ENCODE peak calls at places on chromosomes 3 and 15, in five cellular contexts. W is progenitor cell of endocrine pancreas, N is sigmoid colon, M is right lobe of liver, L is GM13976. J is an unnamed sample.

GRCh38 chr3:78645628-78646310 is 1122.0 kb downstream of the ROBO1 start:
- DNase-seq in W (no peak), N (no peak), M (no peak), L (peak; percentile 34), J (no peak)

GRCh38 chr3:10518506-10519150 is 13.2 kb upstream of the ATP2B2 start:
- DNase-seq in W (no peak), N (peak; percentile 40), M (no peak), L (no peak), J (no peak)

GRCh38 chr15:50280271-50280670 is 14.7 kb upstream of the HDC start:
- DNase-seq in W (no peak), N (no peak), M (no peak), L (no peak), J (no peak)

GRCh38 chr3:11507719-11508118 is 136.0 kb downstream of the VGLL4 start:
- DNase-seq in W (no peak), N (no peak), M (no peak), L (no peak), J (no peak)

GRCh38 chr3:156764761-156765160 is 61.4 kb upstream of the LEKR1 start:
- DNase-seq in W (no peak), N (no peak), M (no peak), L (no peak), J (no peak)

GRCh38 chr3:167821248-167821805 is 85.8 kb downstream of the SERPINI1 start:
- DNase-seq in W (no peak), N (no peak), M (no peak), L (no peak), J (no peak)

GRCh38 chr15:70361106-70361505 is 263.4 kb upstream of the TLE3 start:
- DNase-seq in W (no peak), N (no peak), M (no peak), L (no peak), J (no peak)

GRCh38 chr15:26686547-26687187 is 86.2 kb downstream of the GABRB3 start:
- DNase-seq in W (no peak), N (no peak), M (no peak), L (no peak), J (no peak)

GRCh38 chr3:183050706-183051105 is 48.6 kb downstream of the MCCC1 start:
- DNase-seq in W (no peak), N (no peak), M (no peak), L (no peak), J (no peak)

GRCh38 chr3:107521466-107522059 is 1.2 kb upstream of the BBX start:
- DNase-seq in W (no peak), N (no peak), M (no peak), L (peak; percentile 26), J (no peak)

GRCh38 chr3:46667657-46668056 is 25.8 kb downstream of the ALS2CL start:
- DNase-seq in W (no peak), N (peak; percentile 33), M (peak; percentile 34), L (peak; percentile 9), J (no peak)

GRCh38 chr3:17213102-17213501 is 328.3 kb downstream of the PLCL2 start:
- DNase-seq in W (no peak), N (no peak), M (no peak), L (no peak), J (no peak)

GRCh38 chr15:82851331-82851850 is 42.0 kb downstream of the WHAMM start:
- DNase-seq in W (no peak), N (peak; percentile 15), M (no peak), L (no peak), J (no peak)

GRCh38 chr15:59406446-59406845 is 31.5 kb upstream of the FAM81A start:
- DNase-seq in W (no peak), N (no peak), M (no peak), L (peak; percentile 37), J (no peak)

GRCh38 chr15:68228143-68228970 is 1.2 kb downstream of the CLN6 start:
- DNase-seq in W (no peak), N (no peak), M (peak; percentile 32), L (no peak), J (no peak)

GRCh38 chr3:162978136-162978535 is 1481.5 kb downstream of the OTOL1 start:
- DNase-seq in W (no peak), N (no peak), M (no peak), L (no peak), J (no peak)

GRCh38 chr15:43484455-43484854 is 8.5 kb downstream of the TP53BP1 start:
- DNase-seq in W (no peak), N (no peak), M (no peak), L (no peak), J (no peak)

GRCh38 chr3:108500728-108501127 is 9.7 kb downstream of the MYH15 start:
- DNase-seq in W (no peak), N (no peak), M (no peak), L (no peak), J (no peak)

GRCh38 chr15:82197734-82198594 is 64.6 kb downstream of the EFL1 start:
- DNase-seq in W (peak; percentile 60), N (peak; percentile 82), M (no peak), L (peak; percentile 61), J (peak; percentile 37)

GRCh38 chr3:8458235-8458634 is 43.4 kb upstream of the LMCD1 start:
- DNase-seq in W (no peak), N (no peak), M (no peak), L (no peak), J (no peak)

GRCh38 chr15:45084163-45084562 is 29.8 kb downstream of the DUOX2 start:
- DNase-seq in W (no peak), N (no peak), M (no peak), L (no peak), J (no peak)

GRCh38 chr15:81792646-81793045 is 253.2 kb downstream of the MEX3B start:
- DNase-seq in W (no peak), N (no peak), M (no peak), L (no peak), J (no peak)

GRCh38 chr3:179882322-179882721 is 154.4 kb downstream of the PEX5L start:
- DNase-seq in W (no peak), N (no peak), M (no peak), L (peak; percentile 60), J (no peak)

GRCh38 chr3:123799544-123800351 is 84.4 kb downstream of the MYLK start:
- DNase-seq in W (no peak), N (no peak), M (peak; percentile 81), L (no peak), J (no peak)

GRCh38 chr3:57436195-57436761 is 107.9 kb downstream of the DNAH12 start:
- DNase-seq in W (no peak), N (no peak), M (no peak), L (no peak), J (no peak)

DNA sequence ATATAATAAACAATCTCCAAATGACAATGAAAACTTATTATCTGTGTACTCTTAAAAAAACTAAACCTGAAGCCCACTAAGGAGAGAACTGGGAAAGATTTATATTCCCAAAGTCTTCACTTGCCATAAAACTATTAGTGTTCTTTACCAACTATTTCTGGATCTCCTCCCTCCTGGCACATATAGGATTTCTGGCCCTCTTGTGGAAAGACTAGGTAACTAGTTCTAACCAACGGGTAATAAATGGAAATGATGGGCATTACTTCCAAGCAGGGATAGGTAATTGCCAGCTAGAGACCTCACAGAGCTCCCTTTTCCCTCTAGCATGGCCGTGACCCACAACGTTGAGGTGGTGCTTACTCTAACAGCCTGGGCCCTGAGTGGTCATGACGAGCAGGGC is 110.1 kb downstream of the DNAH12 start:
- DNase-seq in W (no peak), N (no peak), M (no peak), L (no peak), J (no peak)
- TF ChIP-seq CTCF in W (peak; percentile 65), N (no peak), M (peak; percentile 45), L (no peak), J (peak; percentile 22)

GRCh38 chr3:151299006-151299405 is 17.6 kb downstream of the GPR87 start:
- DNase-seq in W (no peak), N (no peak), M (no peak), L (no peak), J (no peak)

GRCh38 chr3:151301787-151302186 is 14.8 kb downstream of the GPR87 start:
- DNase-seq in W (no peak), N (no peak), M (no peak), L (no peak), J (no peak)

GRCh38 chr3:151296226-151296625 is 17.9 kb upstream of the P2RY14 start:
- DNase-seq in W (no peak), N (no peak), M (no peak), L (no peak), J (no peak)

GRCh38 chr3:151305081-151305777 is 11.4 kb downstream of the GPR87 start:
- DNase-seq in W (peak; percentile 13), N (peak; percentile 67), M (peak; percentile 60), L (no peak), J (no peak)

GRCh38 chr3:151300554-151300953 is 16.1 kb downstream of the GPR87 start:
- DNase-seq in W (no peak), N (no peak), M (no peak), L (no peak), J (no peak)
- TF ChIP-seq CTCF in W (no peak), N (no peak), M (no peak), L (no peak), J (no peak)

DNA sequence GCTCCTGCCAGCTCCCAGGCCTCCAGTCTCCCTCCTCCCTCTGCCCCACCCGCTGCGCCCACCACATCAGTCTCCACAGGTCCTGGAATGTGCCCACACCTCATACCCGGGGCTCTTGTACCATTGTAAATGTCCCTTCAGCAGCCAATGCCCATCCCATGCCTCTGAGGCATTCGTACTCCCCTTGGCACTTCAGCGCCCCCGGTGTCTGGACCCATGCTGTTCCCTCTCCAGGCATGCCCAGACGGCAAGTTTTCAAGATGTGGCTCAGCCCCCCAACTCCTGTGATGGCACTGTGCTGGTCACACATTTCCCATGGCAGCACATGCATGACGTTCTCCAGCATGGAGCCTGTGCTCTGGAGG is 13.3 kb downstream of the PLXND1 start:
- DNase-seq in W (no peak), N (no peak), M (no peak), L (no peak), J (no peak)
- TF ChIP-seq CTCF in W (no peak), N (no peak), M (no peak), L (no peak), J (no peak)

GRCh38 chr15:89104172-89104564 is 15.9 kb downstream of the ABHD2 start:
- DNase-seq in W (no peak), N (peak; percentile 57), M (no peak), L (no peak), J (no peak)
- TF ChIP-seq CTCF in W (no peak), N (no peak), M (no peak), L (no peak), J (no peak)

GRCh38 chr3:113275876-113276580 is 64.7 kb downstream of the BOC start:
- DNase-seq in W (no peak), N (peak; percentile 78), M (no peak), L (peak; percentile 65), J (no peak)
- TF ChIP-seq CTCF in W (peak; percentile 44), N (peak; percentile 18), M (no peak), L (no peak), J (no peak)

GRCh38 chr3:6994081-6994668 is 133.3 kb downstream of the GRM7 start:
- DNase-seq in W (no peak), N (no peak), M (no peak), L (no peak), J (no peak)
- TF ChIP-seq CTCF in W (peak; percentile 41), N (no peak), M (peak; percentile 27), L (no peak), J (peak; percentile 9)

J was measured in D721Med.